ENCODE peak calls at places on chromosomes 2 and 18, in five cellular contexts. U is endodermal cell, N is A549, Y is fibroblast of lung, B is cardiac muscle cell. T is an unnamed sample.

GRCh38 chr2:59974051-59974766 is 579.2 kb downstream of the BCL11A start:
- DNase-seq in U (no peak), N (no peak), Y (no peak), B (peak; percentile 4), T (no peak)

GRCh38 chr18:34972765-34973414 is 68.3 kb upstream of the MAPRE2 start:
- DNase-seq in U (no peak), N (no peak), Y (no peak), B (no peak), T (no peak)

GRCh38 chr2:31237348-31238017 is 3.5 kb downstream of the EHD3 start:
- DNase-seq in U (no peak), N (no peak), Y (no peak), B (no peak), T (no peak)

GRCh38 chr2:238255146-238255545 is 15.3 kb upstream of the HES6 start:
- DNase-seq in U (no peak), N (no peak), Y (no peak), B (no peak), T (no peak)

GRCh38 chr2:39513641-39514094 is 76.6 kb upstream of the MAP4K3 start:
- DNase-seq in U (peak; percentile 82), N (peak; percentile 76), Y (peak; percentile 94), B (peak; percentile 61), T (peak; percentile 85)

GRCh38 chr2:47249427-47249826 is 94.3 kb upstream of the STPG4 start:
- DNase-seq in U (no peak), N (no peak), Y (no peak), B (no peak), T (no peak)

GRCh38 chr2:215269397-215270117 is 42.3 kb upstream of the ATIC start:
- DNase-seq in U (peak; percentile 85), N (peak; percentile 18), Y (peak; percentile 88), B (peak; percentile 82), T (peak; percentile 21)

GRCh38 chr18:54284967-54285785 is 15.9 kb downstream of the POLI start:
- DNase-seq in U (no peak), N (no peak), Y (peak; percentile 59), B (no peak), T (peak; percentile 26)

GRCh38 chr2:60489269-60489668 is 64.2 kb downstream of the BCL11A start:
- DNase-seq in U (no peak), N (no peak), Y (no peak), B (no peak), T (no peak)

GRCh38 chr2:56240210-56240609 is 56.4 kb downstream of the CCDC85A start:
- DNase-seq in U (no peak), N (no peak), Y (no peak), B (no peak), T (no peak)

GRCh38 chr2:118539290-118539689 is 308.2 kb downstream of the EN1 start:
- DNase-seq in U (peak; percentile 77), N (no peak), Y (peak; percentile 25), B (peak; percentile 52), T (no peak)

GRCh38 chr18:58228762-58229161 is 184.7 kb downstream of the NEDD4L start:
- DNase-seq in U (no peak), N (no peak), Y (no peak), B (no peak), T (no peak)

GRCh38 chr2:216355738-216356137 is 16.5 kb downstream of the MARCHF4 start:
- DNase-seq in U (no peak), N (no peak), Y (no peak), B (no peak), T (no peak)

GRCh38 chr2:126883661-126884030 is 15.0 kb upstream of the TEX51 start:
- DNase-seq in U (peak; percentile 20), N (no peak), Y (no peak), B (no peak), T (no peak)

GRCh38 chr2:28434600-28434989 is 41.9 kb downstream of the FOSL2 start:
- DNase-seq in U (no peak), N (no peak), Y (no peak), B (no peak), T (no peak)

GRCh38 chr2:220585241-220585640 is 957.8 kb downstream of the SLC4A3 start:
- DNase-seq in U (no peak), N (no peak), Y (no peak), B (no peak), T (no peak)

GRCh38 chr2:141271346-141271745 is 859.5 kb downstream of the LRP1B start:
- DNase-seq in U (no peak), N (no peak), Y (peak; percentile 24), B (no peak), T (no peak)

GRCh38 chr2:75641587-75641986 is 5.0 kb upstream of the MRPL19 start:
- DNase-seq in U (no peak), N (no peak), Y (no peak), B (no peak), T (no peak)

GRCh38 chr2:173884403-173884802 is 80.8 kb downstream of the SP3 start:
- DNase-seq in U (peak; percentile 81), N (no peak), Y (peak; percentile 52), B (peak; percentile 70), T (no peak)

GRCh38 chr2:128533101-128533500 is 214.4 kb upstream of the HS6ST1 start:
- DNase-seq in U (peak; percentile 63), N (no peak), Y (no peak), B (no peak), T (no peak)

GRCh38 chr2:95024306-95024880 is 1.1 kb upstream of the MAL start:
- DNase-seq in U (no peak), N (no peak), Y (no peak), B (no peak), T (no peak)
- H3K4me3 ChIP-seq in U (no peak overlapping the region), N (no peak overlapping the region), Y (no peak overlapping the region), B (no peak overlapping the region), T (no peak overlapping the region)

GRCh38 chr18:4181882-4182568 is 273.1 kb downstream of the DLGAP1 start:
- DNase-seq in U (peak; percentile 49), N (no peak), Y (no peak), B (peak; percentile 38), T (no peak)
- TF ChIP-seq CTCF in U (peak; percentile 74), N (peak; percentile 14), Y (no peak), B (no peak), T (no peak)

GRCh38 chr18:13800505-13801259 is 23.3 kb upstream of the MC5R start:
- DNase-seq in U (peak; percentile 90), N (peak; percentile 58), Y (peak; percentile 26), B (peak; percentile 82), T (no peak)
- H3K4me3 ChIP-seq in U (peak overlapping the region; percentile 82), N (peak overlapping the region; percentile 39), Y (peak overlapping the region; percentile 5), B (peak overlapping the region; percentile 13), T (no peak overlapping the region)

GRCh38 chr18:40470753-40471152 is 1484.3 kb upstream of the PIK3C3 start:
- DNase-seq in U (no peak), N (no peak), Y (no peak), B (no peak), T (no peak)

GRCh38 chr18:40473221-40473620 is 1481.8 kb upstream of the PIK3C3 start:
- DNase-seq in U (no peak), N (no peak), Y (no peak), B (no peak), T (no peak)

GRCh38 chr18:40464032-40464431 is 1491.0 kb upstream of the PIK3C3 start:
- DNase-seq in U (no peak), N (no peak), Y (no peak), B (no peak), T (no peak)

GRCh38 chr18:40469851-40470250 is 1485.2 kb upstream of the PIK3C3 start:
- DNase-seq in U (no peak), N (no peak), Y (no peak), B (no peak), T (no peak)
- TF ChIP-seq CTCF in U (no peak), N (no peak), Y (no peak), B (no peak), T (no peak)

T was measured in AG04449.